ENCODE peak calls at places on chromosomes 1 and 21, in five cellular contexts. I is stimulated activated CD8-positive, alpha-beta memory T cell treated with anti-CD3 and anti-CD28 coated beads, Interleukin-12 subunit alpha, Interleukin-12 subunit beta, amount 100 ng/mL, for 1 hour; A is HCT116; H is HFFc6; N is fibroblast of lung. Y is an unnamed sample.
A peak's percentile ranks its signal among the peaks of the same experiment; 100 is the strongest.

GRCh38 chr1:224433041-224433670 is 1.4 kb downstream of the WDR26 start:
- DNase-seq in I (no peak), A (no peak), H (no peak), N (no peak), Y (peak; percentile 42)

GRCh38 chr1:22776051-22776611 is 65.5 kb downstream of the EPHB2 start:
- DNase-seq in I (no peak), A (no peak), H (peak; percentile 10), N (no peak), Y (no peak)

GRCh38 chr1:170296642-170297041 is 150.9 kb downstream of the NTMT2 start:
- DNase-seq in I (no peak), A (peak; percentile 26), H (peak; percentile 19), N (no peak), Y (no peak)

GRCh38 chr1:6347641-6348487 is 45.7 kb downstream of the ACOT7 start:
- DNase-seq in I (peak; percentile 45), A (no peak), H (no peak), N (peak; percentile 39), Y (peak; percentile 81)

GRCh38 chr1:14836426-14837140 is 238.1 kb downstream of the KAZN start:
- DNase-seq in I (no peak), A (no peak), H (no peak), N (no peak), Y (no peak)

GRCh38 chr1:221543529-221544120 is 198.3 kb downstream of the DUSP10 start:
- DNase-seq in I (no peak), A (peak; percentile 2), H (peak; percentile 39), N (peak; percentile 72), Y (peak; percentile 56)

GRCh38 chr21:34598931-34599400 is 15.9 kb downstream of the RCAN1 start:
- DNase-seq in I (no peak), A (peak; percentile 63), H (peak; percentile 21), N (peak; percentile 38), Y (no peak)

GRCh38 chr21:44845418-44846200 is 27.7 kb upstream of the SUMO3 start:
- DNase-seq in I (peak; percentile 17), A (no peak), H (peak; percentile 41), N (peak; percentile 46), Y (peak; percentile 71)